ENCODE peak calls at places on chromosomes 1 and 21, in nine cellular contexts. P, T, I, E, F, A, B, Z and L are unnamed samples. For H3K36me3, the result is how much of the 10 kb centered on the place peaks cover.

GRCh38 chr1:235708390-235708962 is 58.9 kb upstream of the GNG4 start:
- DNase-seq in T (no peak), I (no peak), E (no peak), P (peak), F (no peak), B (peak), A (no peak), Z (no peak), L (no peak)

GRCh38 chr1:244049142-244049968 is 1.7 kb upstream of the ZBTB18 start:
- DNase-seq in B (no peak), T (no peak), E (peak), Z (no peak), I (peak), P (peak), F (peak), A (peak), L (no peak)

GRCh38 chr1:78237364-78237916 is 191.7 kb downstream of the GIPC2 start:
- DNase-seq in Z (no peak), P (no peak), A (peak), E (no peak), T (peak), I (no peak), F (peak), B (no peak), L (no peak)

GRCh38 chr1:57470028-57470427 is 46.2 kb upstream of the DAB1 start:
- DNase-seq in B (peak), E (no peak), I (no peak), T (no peak), Z (no peak), F (no peak), P (peak), A (no peak), L (no peak)

GRCh38 chr21:41425954-41426655 is at the start of gene MX1:
- DNase-seq in T (no peak), I (peak), A (peak), B (peak), Z (peak), E (peak), F (peak), P (peak), L (peak)

GRCh38 chr1:193355179-193355578 is 168.8 kb upstream of the B3GALT2 start:
- DNase-seq in B (no peak), P (no peak), F (no peak), A (no peak), T (no peak), I (no peak), Z (no peak), E (no peak), L (no peak)

GRCh38 chr1:54120698-54121481 is 31.9 kb downstream of the CDCP2 start:
- DNase-seq in Z (no peak), F (no peak), B (no peak), I (no peak), P (peak), T (no peak), E (no peak), A (no peak), L (no peak)

GRCh38 chr21:36690637-36691538 is 8.0 kb upstream of the SIM2 start:
- DNase-seq in F (no peak), E (no peak), Z (no peak), T (no peak), A (no peak), I (peak), B (no peak), P (no peak), L (no peak)

GRCh38 chr1:16139473-16139962 is 16.4 kb downstream of the EPHA2 start:
- DNase-seq in T (no peak), B (no peak), P (peak), F (no peak), Z (no peak), E (no peak), I (no peak), A (no peak), L (no peak)

GRCh38 chr1:244822878-244823277 is 12.6 kb upstream of the COX20 start:
- DNase-seq in T (no peak), Z (no peak), I (no peak), F (no peak), E (no peak), A (no peak), P (no peak), B (no peak), L (no peak)

GRCh38 chr1:158798531-158798930 is 17.5 kb upstream of the OR6N2 start:
- DNase-seq in T (no peak), F (no peak), I (no peak), A (no peak), P (no peak), E (no peak), B (no peak), Z (no peak), L (no peak)
- TF ChIP-seq CTCF in T (no peak), F (peak), I (peak), A (no peak), P (no peak), E (no peak), B (no peak), Z (no peak), L (no peak)

GRCh38 chr21:33578959-33579542 is 9.4 kb downstream of the DONSON start:
- DNase-seq in Z (no peak), E (no peak), B (no peak), T (no peak), F (no peak), I (no peak), P (peak), A (no peak), L (no peak)
- H3K36me3 ChIP-seq in Z (half or more), E (under half), B (under half), T (half or more), F (half or more), I (under half), P (under half), A (under half), L (under half)

GRCh38 chr1:156680056-156680455 is 2.8 kb upstream of the NES start:
- DNase-seq in E (no peak), B (no peak), A (no peak), T (no peak), Z (no peak), P (no peak), F (no peak), I (no peak), L (no peak)

GRCh38 chr1:156676450-156676819 is 772 bp downstream of the NES start:
- DNase-seq in T (no peak), F (no peak), Z (no peak), E (no peak), P (peak), I (no peak), A (no peak), B (no peak), L (no peak)

GRCh38 chr1:156675715-156676311 is 1.4 kb downstream of the NES start:
- DNase-seq in F (peak), B (no peak), T (no peak), E (no peak), I (peak), P (peak), Z (no peak), A (no peak), L (no peak)

GRCh38 chr1:156676820-156677615 is at the start of gene NES:
- DNase-seq in I (peak), P (peak), E (no peak), Z (peak), F (peak), T (no peak), A (no peak), B (peak), L (peak)

GRCh38 chr1:156677616-156678596 is 699 bp upstream of the NES start:
- DNase-seq in A (no peak), B (peak), F (peak), Z (peak), P (peak), E (peak), T (no peak), I (peak), L (peak)
- TF ChIP-seq CTCF in A (peak), B (peak), F (peak), Z (peak), P (peak), E (peak), T (peak), I (peak), L (peak)

GRCh38 chr21:32367158-32367557 is 25.7 kb downstream of the URB1 start:
- DNase-seq in F (no peak), I (no peak), B (no peak), E (no peak), T (no peak), A (peak), Z (peak), P (no peak), L (no peak)
- H3K36me3 ChIP-seq in F (half or more), I (under half), B (half or more), E (half or more), T (half or more), A (under half), Z (half or more), P (under half), L (half or more)

GRCh38 chr1:36612881-36613280 is 130.2 kb upstream of the CSF3R start:
- DNase-seq in I (peak), E (no peak), A (no peak), P (no peak), F (peak), B (no peak), Z (no peak), T (no peak), L (no peak)
- TF ChIP-seq CTCF in I (peak), E (no peak), A (no peak), P (no peak), F (peak), B (peak), Z (no peak), T (peak), L (no peak)